ENCODE peak calls at places on chromosomes 13 and 19, in four cellular contexts. Y is dorsolateral prefrontal cortex, E is ascending aorta, X is PC-3. C is an unnamed sample.

GRCh38 chr13:34926513-34926912 is 15.6 kb upstream of the NBEA start:
- DNase-seq in Y (no peak), E (no peak), X (peak; percentile 62), C (peak; percentile 57)

GRCh38 chr19:16447015-16447384 is 24.8 kb downstream of the EPS15L1 start:
- DNase-seq in Y (no peak), E (peak; percentile 51), X (no peak), C (peak; percentile 96)

GRCh38 chr13:100517706-100518105 is 70.9 kb downstream of the GGACT start:
- DNase-seq in Y (no peak), E (no peak), X (no peak), C (no peak)

GRCh38 chr13:33172911-33173310 is 112.6 kb downstream of the STARD13 start:
- DNase-seq in Y (no peak), E (no peak), X (no peak), C (no peak)

GRCh38 chr13:99376132-99376531 is 68.9 kb upstream of the GPR183 start:
- DNase-seq in Y (no peak), E (no peak), X (no peak), C (no peak)

GRCh38 chr13:40428354-40428753 is 238.1 kb downstream of the FOXO1 start:
- DNase-seq in Y (no peak), E (no peak), X (no peak), C (no peak)

GRCh38 chr13:68261105-68261504 is 1031.0 kb upstream of the PCDH9 start:
- DNase-seq in Y (no peak), E (no peak), X (no peak), C (no peak)

GRCh38 chr13:46149272-46150133 is 32.5 kb downstream of the LCP1 start:
- DNase-seq in Y (no peak), E (no peak), X (peak; percentile 46), C (no peak)

GRCh38 chr19:42325896-42326771 is 699 bp downstream of the MEGF8 start:
- DNase-seq in Y (peak; percentile 32), E (no peak), X (no peak), C (no peak)

GRCh38 chr13:96082640-96083039 is 7.3 kb upstream of the HS6ST3 start:
- DNase-seq in Y (no peak), E (no peak), X (peak; percentile 48), C (peak; percentile 71)

GRCh38 chr19:33683881-33684549 is 62.3 kb downstream of the CHST8 start:
- DNase-seq in Y (no peak), E (no peak), X (peak; percentile 46), C (peak; percentile 31)

GRCh38 chr13:45827318-45827717 is 24.2 kb downstream of the SIAH3 start:
- DNase-seq in Y (no peak), E (no peak), X (no peak), C (no peak)

GRCh38 chr13:46679369-46680180 is 117.4 kb downstream of the ESD start:
- DNase-seq in Y (no peak), E (no peak), X (no peak), C (peak; percentile 70)

GRCh38 chr13:32284927-32285632 is 30.1 kb downstream of the ZAR1L start:
- DNase-seq in Y (no peak), E (no peak), X (peak; percentile 82), C (peak; percentile 89)

GRCh38 chr19:45342911-45343310 is 2.4 kb downstream of the KLC3 start:
- DNase-seq in Y (no peak), E (no peak), X (no peak), C (no peak)

GRCh38 chr13:112447761-112448603 is 71.8 kb downstream of the SPACA7 start:
- DNase-seq in Y (no peak), E (no peak), X (no peak), C (no peak)

GRCh38 chr19:8161135-8161646 is 11.8 kb upstream of the FBN3 start:
- DNase-seq in Y (peak; percentile 42), E (no peak), X (peak; percentile 76), C (peak; percentile 15)

GRCh38 chr19:11738746-11739620 is at the start of gene ZNF823:
- DNase-seq in Y (peak; percentile 100), E (peak; percentile 96), X (peak; percentile 100), C (peak; percentile 97)

GRCh38 chr19:29622191-29623070 is 16.3 kb downstream of the POP4 start:
- DNase-seq in Y (no peak), E (no peak), X (peak; percentile 12), C (no peak)

GRCh38 chr13:75583101-75583500 is 33.5 kb downstream of the UCHL3 start:
- DNase-seq in Y (no peak), E (no peak), X (no peak), C (no peak)

GRCh38 chr19:42150353-42150752 is 18.1 kb upstream of the POU2F2 start:
- DNase-seq in Y (no peak), E (no peak), X (no peak), C (no peak)

GRCh38 chr19:45729774-45730388 is 815 bp downstream of the FBXO46 start:
- DNase-seq in Y (no peak), E (no peak), X (no peak), C (no peak)

GRCh38 chr19:53977991-53978731 is 13.3 kb upstream of the CACNG6 start:
- DNase-seq in Y (peak; percentile 88), E (no peak), X (peak; percentile 44), C (peak; percentile 97)

GRCh38 chr13:50539791-50540530 is 303.5 kb downstream of the DLEU7 start:
- DNase-seq in Y (no peak), E (no peak), X (no peak), C (no peak)

GRCh38 chr19:45160870-45161714 is at the start of gene NKPD1:
- DNase-seq in Y (no peak), E (no peak), X (peak; percentile 58), C (no peak)

GRCh38 chr13:112131081-112131739 is 64.3 kb downstream of the SOX1 start:
- DNase-seq in Y (no peak), E (no peak), X (no peak), C (no peak)

GRCh38 chr19:29666634-29667389 is 1.6 kb downstream of the PLEKHF1 start:
- DNase-seq in Y (no peak), E (no peak), X (no peak), C (peak; percentile 68)

GRCh38 chr19:8373867-8374813 is 10.2 kb downstream of the ANGPTL4 start:
- DNase-seq in Y (no peak), E (no peak), X (no peak), C (peak; percentile 60)

GRCh38 chr19:48881741-48882657 is 9.8 kb downstream of the PPP1R15A start:
- DNase-seq in Y (no peak), E (no peak), X (peak; percentile 22), C (no peak)

GRCh38 chr19:34365463-34366401 is 736 bp downstream of the GPI start:
- DNase-seq in Y (peak; percentile 29), E (no peak), X (peak; percentile 14), C (peak; percentile 47)

GRCh38 chr13:112885782-112886268 is 83.2 kb upstream of the MCF2L start:
- DNase-seq in Y (no peak), E (no peak), X (peak; percentile 83), C (peak; percentile 84)

GRCh38 chr19:46890423-46891170 is 29.8 kb downstream of the ARHGAP35 start:
- DNase-seq in Y (no peak), E (no peak), X (peak; percentile 92), C (peak; percentile 65)

GRCh38 chr13:113903361-113903760 is 39.5 kb upstream of the GAS6 start:
- DNase-seq in Y (no peak), E (no peak), X (no peak), C (peak; percentile 61)

GRCh38 chr19:35165200-35166058 is 10.9 kb downstream of the FXYD5 start:
- DNase-seq in Y (no peak), E (no peak), X (no peak), C (no peak)

GRCh38 chr19:4234142-4234861 is 5.0 kb downstream of the EBI3 start:
- DNase-seq in Y (no peak), E (no peak), X (no peak), C (no peak)

GRCh38 chr19:4229179-4229931 is at the start of gene EBI3:
- DNase-seq in Y (no peak), E (no peak), X (no peak), C (peak; percentile 61)

GRCh38 chr19:4234862-4235201 is 5.5 kb downstream of the EBI3 start:
- DNase-seq in Y (no peak), E (no peak), X (no peak), C (no peak)

GRCh38 chr19:4232614-4233281 is 3.4 kb downstream of the EBI3 start:
- DNase-seq in Y (no peak), E (no peak), X (no peak), C (no peak)

DNA sequence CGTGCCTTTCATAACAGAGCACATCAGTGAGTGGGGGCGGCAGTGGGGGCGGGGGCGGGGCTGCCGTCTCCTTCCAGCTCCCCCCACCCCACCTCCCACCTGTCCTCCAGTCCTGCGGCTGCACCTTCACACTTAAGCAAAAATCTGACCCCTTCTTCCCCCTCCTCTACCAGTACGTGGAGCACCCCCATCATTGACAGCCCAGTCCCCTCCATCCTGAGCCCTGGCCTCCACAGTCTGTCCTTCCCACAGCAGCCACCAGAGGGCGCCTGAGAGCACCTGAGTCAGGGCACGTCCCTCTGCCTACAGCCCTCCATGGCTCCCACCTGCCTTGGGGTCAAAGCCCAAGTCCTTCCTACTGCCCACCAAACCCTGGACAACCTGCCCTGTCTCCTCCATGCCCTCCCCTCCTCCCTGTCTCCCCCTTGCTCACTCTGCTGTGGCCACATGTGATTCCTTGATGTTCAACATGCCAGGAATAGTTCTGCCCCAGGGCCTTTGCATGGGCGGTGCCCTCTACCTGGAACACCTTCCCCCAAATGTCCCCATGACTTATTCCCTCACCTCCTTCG is 4.0 kb downstream of the EBI3 start:
- DNase-seq in Y (peak; percentile 42), E (no peak), X (peak; percentile 48), C (peak; percentile 23)
- H3K4me3 ChIP-seq in Y (no peak overlapping the region), E (no peak overlapping the region), X (no peak overlapping the region), C (no peak overlapping the region)

GRCh38 chr13:39012608-39013007 is 22.0 kb upstream of the STOML3 start:
- DNase-seq in Y (no peak), E (no peak), X (no peak), C (no peak)
- TF ChIP-seq CTCF in Y (no peak), E (no peak), X (peak; percentile 36), C (no peak)

GRCh38 chr19:28168557-28168956 is 1044.4 kb downstream of the UQCRFS1 start:
- DNase-seq in Y (no peak), E (no peak), X (no peak), C (no peak)

GRCh38 chr19:28171983-28172382 is 1041.0 kb downstream of the UQCRFS1 start:
- DNase-seq in Y (no peak), E (no peak), X (no peak), C (no peak)

GRCh38 chr19:28166025-28166424 is 1046.9 kb downstream of the UQCRFS1 start:
- DNase-seq in Y (no peak), E (no peak), X (no peak), C (no peak)

GRCh38 chr19:28169168-28169862 is 1043.6 kb downstream of the UQCRFS1 start:
- DNase-seq in Y (no peak), E (no peak), X (no peak), C (no peak)

GRCh38 chr19:28170066-28170465 is 1042.9 kb downstream of the UQCRFS1 start:
- DNase-seq in Y (no peak), E (no peak), X (no peak), C (no peak)
- H3K4me3 ChIP-seq in Y (no peak overlapping the region), E (no peak overlapping the region), X (no peak overlapping the region), C (no peak overlapping the region)

GRCh38 chr19:32407004-32407992 is 1.7 kb downstream of the DPY19L3 start:
- DNase-seq in Y (peak; percentile 41), E (no peak), X (peak; percentile 3), C (peak; percentile 80)

GRCh38 chr19:32406161-32407003 is 812 bp downstream of the DPY19L3 start:
- DNase-seq in Y (no peak), E (no peak), X (no peak), C (no peak)

GRCh38 chr19:32404213-32404938 is 1.2 kb upstream of the DPY19L3 start:
- DNase-seq in Y (no peak), E (no peak), X (no peak), C (peak; percentile 31)

GRCh38 chr19:32404939-32405430 is 585 bp upstream of the DPY19L3 start:
- DNase-seq in Y (peak; percentile 62), E (no peak), X (peak; percentile 19), C (peak; percentile 50)

GRCh38 chr19:32405431-32406160 is at the start of gene DPY19L3:
- DNase-seq in Y (peak; percentile 95), E (peak; percentile 81), X (peak; percentile 83), C (peak; percentile 96)
- TF ChIP-seq CTCF in Y (no peak), E (no peak), X (no peak), C (no peak)